ENCODE peak calls at places on chromosome 9, in four cellular contexts. One of them, this sample, is unnamed.

GRCh38 chr9:125262217-125262991 is 778 bp downstream of the GAPVD1 start:
- DNase-seq in stomach: no peak
- DNase-seq in sigmoid colon: no peak
- DNase-seq in H1: no peak
- DNase-seq in this sample: no peak

GRCh38 chr9:967851-968641 is 8.4 kb upstream of the DMRT3 start:
- DNase-seq in stomach: no peak
- DNase-seq in sigmoid colon: no peak
- DNase-seq in H1: no peak
- DNase-seq in this sample: no peak

GRCh38 chr9:14056235-14056930 is 257.6 kb downstream of the NFIB start:
- DNase-seq in stomach: no peak
- DNase-seq in sigmoid colon: no peak
- DNase-seq in H1: no peak
- DNase-seq in this sample: no peak

GRCh38 chr9:109918359-109919163 is 138.6 kb downstream of the PALM2AKAP2 start:
- DNase-seq in stomach: no peak
- DNase-seq in sigmoid colon: no peak
- DNase-seq in H1: no peak
- DNase-seq in this sample: no peak

GRCh38 chr9:114861922-114862605 is 56.2 kb upstream of the TNFSF15 start:
- DNase-seq in stomach: no peak
- DNase-seq in sigmoid colon: no peak
- DNase-seq in H1: no peak
- DNase-seq in this sample: no peak

GRCh38 chr9:16039988-16040761 is 487.3 kb downstream of the CCDC171 start:
- DNase-seq in stomach: no peak
- DNase-seq in sigmoid colon: no peak
- DNase-seq in H1: no peak
- DNase-seq in this sample: no peak

GRCh38 chr9:123349691-123350480 is 6.1 kb upstream of the CRB2 start:
- DNase-seq in stomach: peak; percentile 47
- DNase-seq in sigmoid colon: no peak
- DNase-seq in H1: peak; percentile 46
- DNase-seq in this sample: no peak

GRCh38 chr9:81083821-81084512 is 605.4 kb downstream of the TLE1 start:
- DNase-seq in stomach: no peak
- DNase-seq in sigmoid colon: no peak
- DNase-seq in H1: no peak
- DNase-seq in this sample: no peak

GRCh38 chr9:95003694-95004451 is 277.4 kb downstream of the AOPEP start:
- DNase-seq in stomach: peak; percentile 60
- DNase-seq in sigmoid colon: peak; percentile 86
- DNase-seq in H1: no peak
- DNase-seq in this sample: no peak

GRCh38 chr9:119811030-119811429 is 441.8 kb upstream of the BRINP1 start:
- DNase-seq in stomach: no peak
- DNase-seq in sigmoid colon: no peak
- DNase-seq in H1: no peak
- DNase-seq in this sample: no peak

GRCh38 chr9:71685394-71685793 is 82.9 kb downstream of the CEMIP2 start:
- DNase-seq in stomach: no peak
- DNase-seq in sigmoid colon: no peak
- DNase-seq in H1: no peak
- DNase-seq in this sample: no peak

GRCh38 chr9:2570615-2571479 is 50.7 kb upstream of the VLDLR start:
- DNase-seq in stomach: peak; percentile 87
- DNase-seq in sigmoid colon: peak; percentile 80
- DNase-seq in H1: no peak
- DNase-seq in this sample: no peak

GRCh38 chr9:131397100-131397790 is 3.4 kb downstream of the PRRC2B start:
- DNase-seq in stomach: peak; percentile 47
- DNase-seq in sigmoid colon: no peak
- DNase-seq in H1: no peak
- DNase-seq in this sample: no peak

GRCh38 chr9:89622933-89623861 is 18.4 kb downstream of the GADD45G start:
- DNase-seq in stomach: peak; percentile 48
- DNase-seq in sigmoid colon: peak; percentile 92
- DNase-seq in H1: no peak
- DNase-seq in this sample: no peak

GRCh38 chr9:20744046-20744630 is 60.1 kb downstream of the FOCAD start:
- DNase-seq in stomach: no peak
- DNase-seq in sigmoid colon: no peak
- DNase-seq in H1: no peak
- DNase-seq in this sample: no peak

GRCh38 chr9:81497096-81497495 is 192.3 kb downstream of the TLE1 start:
- DNase-seq in stomach: no peak
- DNase-seq in sigmoid colon: no peak
- DNase-seq in H1: no peak
- DNase-seq in this sample: no peak

GRCh38 chr9:2469681-2470141 is 151.9 kb upstream of the VLDLR start:
- DNase-seq in stomach: peak; percentile 31
- DNase-seq in sigmoid colon: no peak
- DNase-seq in H1: peak; percentile 5
- DNase-seq in this sample: no peak

GRCh38 chr9:96391021-96391765 is 7.7 kb upstream of the SLC35D2 start:
- DNase-seq in stomach: peak; percentile 60
- DNase-seq in sigmoid colon: peak; percentile 60
- DNase-seq in H1: no peak
- DNase-seq in this sample: no peak

GRCh38 chr9:97437151-97437550 is 25.3 kb downstream of the TDRD7 start:
- DNase-seq in stomach: no peak
- DNase-seq in sigmoid colon: no peak
- DNase-seq in H1: no peak
- DNase-seq in this sample: no peak

GRCh38 chr9:18969095-18969494 is 63.9 kb downstream of the SAXO1 start:
- DNase-seq in stomach: no peak
- DNase-seq in sigmoid colon: no peak
- DNase-seq in H1: no peak
- DNase-seq in this sample: no peak

GRCh38 chr9:131366745-131367401 is 27.0 kb upstream of the PRRC2B start:
- DNase-seq in stomach: peak; percentile 53
- DNase-seq in sigmoid colon: no peak
- DNase-seq in H1: no peak
- DNase-seq in this sample: no peak

GRCh38 chr9:4382722-4383317 is 83.0 kb upstream of the GLIS3 start:
- DNase-seq in stomach: no peak
- DNase-seq in sigmoid colon: no peak
- DNase-seq in H1: no peak
- DNase-seq in this sample: no peak

GRCh38 chr9:123952631-123953147 is 22.8 kb upstream of the DENND1A start:
- DNase-seq in stomach: no peak
- DNase-seq in sigmoid colon: no peak
- DNase-seq in H1: no peak
- DNase-seq in this sample: no peak

GRCh38 chr9:121686930-121687541 is 35.6 kb downstream of the DAB2IP start:
- DNase-seq in stomach: peak; percentile 87
- DNase-seq in sigmoid colon: peak; percentile 91
- DNase-seq in H1: no peak
- DNase-seq in this sample: peak; percentile 88

GRCh38 chr9:105144841-105145240 is 99.6 kb upstream of the SLC44A1 start:
- DNase-seq in stomach: no peak
- DNase-seq in sigmoid colon: no peak
- DNase-seq in H1: no peak
- DNase-seq in this sample: no peak

GRCh38 chr9:87581513-87581912 is 83.8 kb downstream of the DAPK1 start:
- DNase-seq in stomach: no peak
- DNase-seq in sigmoid colon: no peak
- DNase-seq in H1: no peak
- DNase-seq in this sample: no peak

GRCh38 chr9:37943329-37944265 is 39.7 kb upstream of the SLC25A51 start:
- DNase-seq in stomach: no peak
- DNase-seq in sigmoid colon: no peak
- DNase-seq in H1: no peak
- DNase-seq in this sample: no peak

GRCh38 chr9:18238752-18239151 is 235.2 kb upstream of the ADAMTSL1 start:
- DNase-seq in stomach: no peak
- DNase-seq in sigmoid colon: no peak
- DNase-seq in H1: no peak
- DNase-seq in this sample: no peak

GRCh38 chr9:104091708-104092107 is 2.4 kb upstream of the SMC2 start:
- DNase-seq in stomach: no peak
- DNase-seq in sigmoid colon: peak; percentile 83
- DNase-seq in H1: no peak
- DNase-seq in this sample: no peak

GRCh38 chr9:124267271-124267807 is 9.6 kb downstream of the NEK6 start:
- DNase-seq in stomach: peak; percentile 91
- DNase-seq in sigmoid colon: no peak
- DNase-seq in H1: no peak
- DNase-seq in this sample: peak; percentile 81

GRCh38 chr9:105445203-105445881 is 2.5 kb upstream of the FSD1L start:
- DNase-seq in stomach: no peak
- DNase-seq in sigmoid colon: no peak
- DNase-seq in H1: no peak
- DNase-seq in this sample: no peak

GRCh38 chr9:1216532-1216931 is 166.4 kb downstream of the DMRT2 start:
- DNase-seq in stomach: no peak
- DNase-seq in sigmoid colon: no peak
- DNase-seq in H1: no peak
- DNase-seq in this sample: no peak

GRCh38 chr9:115941561-115942315 is 211.9 kb upstream of the PAPPA start:
- DNase-seq in stomach: no peak
- DNase-seq in sigmoid colon: no peak
- DNase-seq in H1: no peak
- DNase-seq in this sample: no peak
- H3K4me1 ChIP-seq in stomach: no peaks in the 10 kb centered on the region
- H3K4me1 ChIP-seq in sigmoid colon: no peaks in the 10 kb centered on the region
- H3K4me1 ChIP-seq in H1: no peaks in the 10 kb centered on the region
- H3K4me1 ChIP-seq in this sample: no peaks in the 10 kb centered on the region

DNA sequence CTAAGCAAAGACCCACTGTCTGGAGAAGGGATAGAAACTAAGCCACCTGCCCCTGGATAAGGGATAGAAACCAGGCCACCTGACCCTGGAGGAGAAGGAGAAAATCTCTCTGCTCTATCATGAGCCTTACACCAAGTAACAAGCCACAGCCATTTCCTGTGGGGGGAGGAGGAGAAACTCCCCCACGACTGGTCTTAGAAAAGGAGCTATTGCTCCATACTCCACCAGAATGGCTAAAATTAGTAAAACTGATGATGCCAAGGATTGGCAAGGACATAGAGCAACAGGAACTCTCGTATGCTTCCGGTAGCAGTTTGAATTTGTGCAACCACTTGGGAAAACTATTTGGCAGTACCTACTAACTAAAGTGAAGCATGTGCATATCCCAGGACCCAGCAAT is 70.8 kb downstream of the ACTL7B start:
- DNase-seq in stomach: no peak
- DNase-seq in sigmoid colon: no peak
- DNase-seq in H1: no peak
- DNase-seq in this sample: no peak
- TF ChIP-seq POLR2AphosphoS5 in stomach: no peak
- TF ChIP-seq POLR2AphosphoS5 in sigmoid colon: no peak
- TF ChIP-seq POLR2AphosphoS5 in H1: no peak
- TF ChIP-seq POLR2AphosphoS5 in this sample: no peak

DNA sequence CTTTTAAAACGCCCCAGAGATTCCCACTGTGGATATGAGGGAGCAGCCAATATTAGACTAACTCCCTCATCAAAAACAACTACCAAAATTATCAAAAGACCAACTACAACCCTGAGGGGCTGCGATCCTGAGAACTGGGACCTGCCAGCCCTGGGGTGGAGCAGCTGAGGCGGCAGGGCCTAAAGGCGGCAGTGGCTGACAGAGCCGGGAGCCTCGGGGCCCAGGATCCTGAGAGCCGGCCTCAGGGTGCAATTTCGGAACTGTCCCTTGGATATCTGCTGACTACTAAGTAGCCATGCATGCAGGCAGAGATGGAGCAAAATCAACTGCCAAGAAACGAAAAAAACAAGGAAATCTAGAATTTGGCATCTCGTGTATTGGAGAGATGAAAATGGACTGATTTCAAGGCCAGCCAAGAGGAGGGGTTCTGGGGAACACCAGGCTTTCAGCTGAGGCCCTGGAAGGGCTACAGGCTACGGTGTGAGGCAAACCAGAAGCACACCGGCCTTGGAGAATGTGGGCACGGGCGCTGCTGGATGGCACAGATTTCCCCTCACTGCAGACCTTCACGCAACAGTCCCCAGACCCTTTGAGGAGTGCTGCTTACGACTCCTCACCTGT is 63.6 kb upstream of the UBAC1 start:
- DNase-seq in stomach: no peak
- DNase-seq in sigmoid colon: peak; percentile 60
- DNase-seq in H1: no peak
- DNase-seq in this sample: no peak
- H3K9me3 ChIP-seq in stomach: no peaks in the 10 kb centered on the region
- H3K9me3 ChIP-seq in sigmoid colon: no peaks in the 10 kb centered on the region
- H3K9me3 ChIP-seq in H1: peaks cover 2% of the 10 kb centered on the region
- H3K9me3 ChIP-seq in this sample: peaks cover 11% of the 10 kb centered on the region

DNA sequence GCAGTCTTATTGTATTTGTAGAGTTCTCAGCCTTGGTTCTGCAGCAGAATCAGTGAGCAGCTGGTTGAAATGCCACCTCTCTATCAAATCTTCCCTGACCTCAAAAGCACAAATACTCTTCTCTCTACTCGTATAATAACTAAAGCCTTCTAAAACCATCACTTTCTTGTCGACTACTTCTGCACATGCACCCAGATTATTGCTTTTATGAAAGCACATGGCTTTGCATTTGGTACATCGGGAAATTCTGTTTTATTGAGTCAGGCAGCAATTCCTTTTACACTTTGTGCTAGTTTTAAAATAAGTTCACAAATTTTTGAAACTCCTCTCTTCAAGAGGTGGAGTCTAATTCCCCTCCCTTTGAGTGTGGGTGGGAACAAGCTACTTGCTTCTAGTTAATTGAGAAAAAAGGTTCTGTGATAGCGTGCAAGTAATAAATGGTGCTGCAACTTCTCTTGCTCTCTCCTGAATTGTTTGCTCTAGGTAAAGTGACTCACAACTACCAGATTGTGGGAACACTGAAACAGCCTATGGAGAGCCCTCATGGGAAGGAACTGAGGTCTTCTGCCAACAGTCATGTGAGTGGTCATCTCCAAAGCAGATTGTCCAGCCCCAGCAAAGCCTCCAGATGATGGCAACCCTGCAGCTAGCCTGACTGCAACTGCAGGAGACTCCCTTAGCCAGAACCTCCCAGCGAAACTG is 66.0 kb upstream of the TAF1L start:
- DNase-seq in stomach: no peak
- DNase-seq in sigmoid colon: no peak
- DNase-seq in H1: no peak
- DNase-seq in this sample: no peak
- H3K4me1 ChIP-seq in stomach: no peaks in the 10 kb centered on the region
- H3K4me1 ChIP-seq in sigmoid colon: no peaks in the 10 kb centered on the region
- H3K4me1 ChIP-seq in H1: no peaks in the 10 kb centered on the region
- H3K4me1 ChIP-seq in this sample: no peaks in the 10 kb centered on the region